ENCODE peak calls at places on chromosomes 4 and X, in six cellular contexts. T, L, G, R, U and S are unnamed samples.

GRCh38 chr4:34271479-34272355 is 1972.6 kb downstream of the ARAP2 start:
- DNase-seq in T (no peak), L (no peak), G (no peak), R (no peak), U (no peak), S (no peak)

GRCh38 chr4:139768913-139769312 is 103.3 kb downstream of the MGST2 start:
- DNase-seq in T (no peak), L (no peak), G (peak; percentile 21), R (peak; percentile 26), U (no peak), S (no peak)

GRCh38 chr4:16262188-16262587 is 35.9 kb upstream of the TAPT1 start:
- DNase-seq in T (no peak), L (no peak), G (no peak), R (no peak), U (no peak), S (no peak)

GRCh38 chrX:66489339-66489738 is 149.5 kb downstream of the EDA2R start:
- DNase-seq in T (no peak), L (no peak), G (peak; percentile 3), R (no peak), U (no peak), S (no peak)

GRCh38 chr4:10106421-10107039 is 10.1 kb downstream of the WDR1 start:
- DNase-seq in T (peak; percentile 83), L (peak; percentile 97), G (peak; percentile 72), R (peak; percentile 54), U (peak; percentile 90), S (no peak)

GRCh38 chr4:4750187-4750586 is 109.3 kb upstream of the MSX1 start:
- DNase-seq in T (no peak), L (no peak), G (no peak), R (no peak), U (no peak), S (no peak)

GRCh38 chr4:21248336-21248735 is 548.1 kb downstream of the PACRGL start:
- DNase-seq in T (no peak), L (no peak), G (no peak), R (no peak), U (no peak), S (no peak)

GRCh38 chr4:53321151-53321987 is 44.5 kb downstream of the SCFD2 start:
- DNase-seq in T (no peak), L (peak; percentile 86), G (no peak), R (no peak), U (peak; percentile 94), S (no peak)

GRCh38 chr4:52010976-52011375 is 9.2 kb downstream of the LRRC66 start:
- DNase-seq in T (no peak), L (no peak), G (no peak), R (no peak), U (no peak), S (no peak)

GRCh38 chr4:9932771-9933170 is 88.5 kb downstream of the SLC2A9 start:
- DNase-seq in T (no peak), L (no peak), G (no peak), R (no peak), U (no peak), S (no peak)

GRCh38 chr4:130336585-130337217 is 1240.7 kb downstream of the C4orf33 start:
- DNase-seq in T (no peak), L (peak; percentile 20), G (peak; percentile 16), R (no peak), U (peak; percentile 44), S (no peak)

GRCh38 chrX:10761447-10761846 is 141.1 kb upstream of the MID1 start:
- DNase-seq in T (no peak), L (no peak), G (no peak), R (no peak), U (no peak), S (no peak)

GRCh38 chrX:10755477-10756334 is 135.3 kb upstream of the MID1 start:
- DNase-seq in T (no peak), L (peak; percentile 81), G (peak; percentile 45), R (no peak), U (peak; percentile 58), S (peak; percentile 12)

GRCh38 chrX:10754445-10754844 is 134.1 kb upstream of the MID1 start:
- DNase-seq in T (no peak), L (no peak), G (no peak), R (no peak), U (no peak), S (no peak)

GRCh38 chrX:10756365-10756915 is 136.1 kb upstream of the MID1 start:
- DNase-seq in T (no peak), L (peak; percentile 92), G (peak; percentile 76), R (no peak), U (peak; percentile 61), S (peak; percentile 10)

DNA sequence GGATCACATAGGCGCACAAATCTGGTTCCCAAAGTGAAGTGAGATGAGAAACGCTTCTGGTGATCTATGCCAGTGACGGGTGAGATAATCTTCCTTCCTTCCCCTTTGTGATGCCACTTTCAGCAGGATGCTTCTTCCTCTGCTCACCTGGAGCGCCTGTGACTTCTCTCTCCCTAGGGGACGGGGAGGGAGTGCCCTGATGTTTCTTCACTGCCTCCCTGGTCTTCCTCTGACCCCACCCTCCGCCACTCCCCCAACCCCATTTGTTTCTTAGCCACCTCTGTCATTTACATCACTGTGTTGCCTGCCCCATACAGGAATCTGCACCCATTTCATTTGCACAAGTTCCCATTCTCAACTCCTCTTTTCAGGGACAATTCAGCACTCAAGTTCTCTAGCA is 139.0 kb upstream of the MID1 start:
- DNase-seq in T (no peak), L (no peak), G (no peak), R (no peak), U (no peak), S (no peak)
- H3K4me3 ChIP-seq in T (no peak overlapping the region), L (no peak overlapping the region), G (no peak overlapping the region), R (no peak overlapping the region), U (no peak overlapping the region), S (no peak overlapping the region)

DNA sequence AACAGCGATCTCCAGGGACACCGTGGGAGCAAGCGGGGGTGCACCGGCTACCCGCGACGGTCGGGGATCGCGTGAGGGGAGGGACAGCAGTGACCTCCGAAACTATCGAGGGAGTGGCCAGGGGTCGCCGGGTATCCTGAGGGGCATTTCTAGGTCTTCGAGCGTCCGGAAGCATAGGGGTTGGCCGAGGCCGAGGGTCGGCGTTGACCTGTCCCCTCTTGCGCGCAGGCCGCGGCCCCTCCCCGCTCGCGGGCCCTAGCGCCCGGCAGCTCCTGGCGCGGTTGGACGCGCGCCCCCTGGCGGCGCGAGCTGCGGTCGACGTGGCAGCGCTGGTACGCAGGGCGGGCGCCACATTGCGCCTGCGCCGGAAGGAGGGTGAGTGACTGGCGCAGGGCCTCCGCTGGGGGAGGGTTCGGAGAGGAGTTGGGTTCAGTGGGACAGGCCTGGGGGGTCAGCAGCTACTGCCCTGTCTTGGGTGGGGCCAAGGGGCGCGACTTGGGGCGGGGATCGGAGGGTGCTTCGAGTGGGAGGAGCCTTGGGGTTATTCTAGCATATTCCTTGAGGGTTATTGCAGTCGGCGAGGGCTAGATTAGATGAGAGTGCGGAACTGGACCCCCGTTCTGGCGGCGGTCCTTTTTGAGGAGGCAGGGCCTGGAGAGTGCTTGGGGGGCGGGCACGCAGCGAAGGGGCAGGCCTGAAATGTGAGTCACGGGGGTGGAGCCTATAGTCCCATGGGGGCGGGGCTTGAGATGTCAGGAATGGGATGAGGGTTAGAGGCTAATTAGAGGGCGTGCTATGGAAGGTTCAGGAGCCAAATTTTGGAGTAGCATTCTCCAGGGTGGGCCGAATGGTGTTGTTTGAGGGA is 1.2 kb downstream of the MAGIX start:
- DNase-seq in T (peak; percentile 89), L (peak; percentile 73), G (peak; percentile 91), R (peak; percentile 86), U (peak; percentile 80), S (peak; percentile 89)
- TF ChIP-seq POLR2A in T (peak; percentile 36), L (no peak), G (peak; percentile 25), R (no peak), U (no peak), S (peak; percentile 42)

GRCh38 chr4:163330828-163331628 is 1.4 kb downstream of the NPY1R start:
- DNase-seq in T (no peak), L (no peak), G (no peak), R (no peak), U (no peak), S (no peak)
- H3K4me3 ChIP-seq in T (peak overlapping the region; percentile 47), L (no peak overlapping the region), G (no peak overlapping the region), R (peak overlapping the region; percentile 55), U (no peak overlapping the region), S (peak overlapping the region; percentile 58)

DNA sequence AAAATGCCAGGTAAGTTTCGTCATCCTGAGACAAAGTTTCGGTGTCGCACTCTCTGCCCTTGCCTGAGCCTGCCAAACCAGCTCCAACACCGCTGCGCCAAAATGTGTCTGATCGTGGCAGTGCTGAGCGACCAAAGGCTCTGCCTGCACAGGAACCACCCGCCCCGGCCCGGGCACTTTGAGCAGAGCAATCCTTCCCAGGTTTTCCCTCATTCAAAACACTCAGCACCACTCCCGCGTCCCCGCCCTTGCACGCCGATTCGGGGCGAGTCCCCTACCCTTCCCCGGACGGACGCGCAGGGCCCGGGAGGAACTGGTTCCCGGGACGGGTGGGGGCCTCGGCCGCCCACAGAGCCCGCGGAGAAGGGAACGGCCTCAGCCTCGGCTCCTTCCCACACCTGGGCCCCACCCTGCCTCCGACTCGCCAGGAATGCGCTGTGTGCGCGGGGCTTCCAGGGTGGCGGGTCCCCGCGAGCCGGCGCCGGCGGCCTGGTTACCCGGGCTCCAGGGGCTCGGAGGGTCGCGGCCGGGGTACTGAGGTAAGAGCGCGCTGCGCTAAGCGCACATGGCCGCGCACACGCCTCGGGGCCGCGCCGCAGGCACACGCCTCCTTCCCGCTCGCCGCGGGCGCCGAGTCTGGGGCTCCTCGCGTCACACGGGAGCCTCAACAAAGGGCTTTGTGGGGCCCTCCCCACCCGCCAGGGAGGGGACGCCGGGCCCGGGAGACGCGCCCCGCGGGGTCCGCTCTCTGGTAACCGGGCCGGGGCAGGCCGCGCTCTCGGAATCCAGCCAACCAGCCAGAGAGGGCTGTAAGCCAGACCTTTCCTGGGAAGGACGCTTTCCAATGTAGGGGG is at the start of gene C4orf36:
- DNase-seq in T (peak; percentile 83), L (peak; percentile 18), G (peak; percentile 76), R (peak; percentile 79), U (peak; percentile 43), S (peak; percentile 80)
- TF ChIP-seq POLR2A in T (no peak), L (no peak), G (peak; percentile 30), R (no peak), U (no peak), S (peak; percentile 72)

GRCh38 chr4:2402453-2402852 is 16.0 kb downstream of the ZFYVE28 start:
- DNase-seq in T (no peak), L (no peak), G (no peak), R (no peak), U (no peak), S (no peak)
- H3K4me3 ChIP-seq in T (peak overlapping the region; percentile 1), L (no peak overlapping the region), G (no peak overlapping the region), R (peak overlapping the region; percentile 40), U (no peak overlapping the region), S (no peak overlapping the region)